ENCODE peak calls at places on chromosome 21, in six cellular contexts. L is anterior cingulate cortex; X is HCEC 1CT; H is LoVo; A is left ventricle myocardium superior; E is activated CD4-positive, alpha-beta T cell treated with anti-CD3 and anti-CD28 coated beads, Interleukin-2, amount 10 ng/mL, durations not matched to agents 7 days and 5 days. T is an unnamed sample.

GRCh38 chr21:45856940-45857339 is 124.6 kb upstream of the COL6A1 start:
- DNase-seq in X (no peak), L (no peak), H (no peak), E (no peak), A (no peak), T (no peak)

GRCh38 chr21:20311388-20311787 is 686.8 kb upstream of the NCAM2 start:
- DNase-seq in H (no peak), A (no peak), E (no peak), L (no peak), X (no peak), T (no peak)

GRCh38 chr21:45140346-45140940 is 66.1 kb downstream of the ADARB1 start:
- DNase-seq in X (peak), A (peak), H (peak), L (peak), E (peak), T (peak)

GRCh38 chr21:31078796-31079195 is 40.5 kb upstream of the KRTAP19-8 start:
- DNase-seq in A (no peak), L (no peak), E (no peak), X (no peak), H (no peak), T (no peak)

GRCh38 chr21:36132691-36133090 is 2.2 kb upstream of the CBR3 start:
- DNase-seq in X (no peak), A (peak), H (no peak), E (no peak), L (no peak), T (no peak)

GRCh38 chr21:31630062-31630711 is 29.3 kb upstream of the SOD1 start:
- DNase-seq in X (peak), L (no peak), H (peak), A (no peak), E (no peak), T (peak)

GRCh38 chr21:26091480-26092018 is 79.0 kb downstream of the APP start:
- DNase-seq in X (no peak), A (no peak), E (no peak), L (no peak), H (no peak), T (no peak)

GRCh38 chr21:42237577-42237976 is 18.6 kb downstream of the ABCG1 start:
- DNase-seq in L (no peak), H (no peak), A (no peak), X (no peak), E (peak), T (no peak)

GRCh38 chr21:44285547-44285992 is at the start of gene AIRE:
- DNase-seq in L (no peak), E (no peak), X (peak), A (peak), H (no peak), T (no peak)

GRCh38 chr21:38219049-38219628 is 37.7 kb upstream of the KCNJ15 start:
- DNase-seq in H (peak), A (peak), X (peak), L (no peak), E (peak), T (peak)

GRCh38 chr21:44649701-44650100 is 3.5 kb downstream of the KRTAP10-11 start:
- DNase-seq in A (no peak), H (no peak), L (no peak), X (no peak), E (no peak), T (no peak)

GRCh38 chr21:46150073-46150472 is 5.3 kb downstream of the FTCD start:
- DNase-seq in H (no peak), X (no peak), L (no peak), E (no peak), A (peak), T (no peak)

GRCh38 chr21:40622531-40622930 is 224.4 kb downstream of the DSCAM start:
- DNase-seq in H (no peak), L (no peak), A (no peak), X (no peak), E (no peak), T (no peak)

GRCh38 chr21:45244799-45245340 is 42.8 kb downstream of the POFUT2 start:
- DNase-seq in E (no peak), H (no peak), X (no peak), L (no peak), A (no peak), T (no peak)

GRCh38 chr21:16113052-16113715 is 383.4 kb downstream of the USP25 start:
- DNase-seq in A (no peak), X (peak), H (no peak), L (no peak), E (no peak), T (no peak)

GRCh38 chr21:40901690-40902089 is 54.7 kb upstream of the DSCAM start:
- DNase-seq in E (no peak), A (peak), X (no peak), L (no peak), H (no peak), T (no peak)

GRCh38 chr21:36320421-36321324 is 676 bp downstream of the MORC3 start:
- DNase-seq in L (no peak), X (peak), A (no peak), E (peak), H (peak), T (peak)

T was measured in HT-29.